ENCODE peak calls at places on chromosome 1, in five cellular contexts. A is heart left ventricle, Z is neural progenitor cell, H is caudate nucleus, K is SJSA1. R is an unnamed sample.

GRCh38 chr1:179831852-179832699 is 45.5 kb downstream of the TOR1AIP2 start:
- DNase-seq in A (no peak), Z (no peak), H (no peak), K (no peak), R (no peak)

GRCh38 chr1:169933999-169934725 is 40.5 kb upstream of the SCYL3 start:
- DNase-seq in A (no peak), Z (no peak), H (no peak), K (no peak), R (no peak)

GRCh38 chr1:202349263-202349928 is 897 bp downstream of the PPP1R12B start:
- DNase-seq in A (no peak), Z (no peak), H (no peak), K (peak), R (peak)

GRCh38 chr1:52164604-52165003 is 22.7 kb downstream of the ZFYVE9 start:
- DNase-seq in A (no peak), Z (no peak), H (no peak), K (no peak), R (no peak)

GRCh38 chr1:163673756-163674155 is 352.0 kb downstream of the NUF2 start:
- DNase-seq in A (no peak), Z (no peak), H (no peak), K (no peak), R (no peak)

GRCh38 chr1:54161495-54162168 is 8.8 kb upstream of the CDCP2 start:
- DNase-seq in A (no peak), Z (no peak), H (no peak), K (no peak), R (no peak)

GRCh38 chr1:50959303-50959912 is 659 bp downstream of the FAF1 start:
- DNase-seq in A (peak), Z (no peak), H (no peak), K (peak), R (peak)

GRCh38 chr1:154557248-154557938 is 1.1 kb downstream of the UBE2Q1 start:
- DNase-seq in A (no peak), Z (no peak), H (no peak), K (no peak), R (no peak)

GRCh38 chr1:217087981-217088380 is 364.8 kb upstream of the ESRRG start:
- DNase-seq in A (no peak), Z (no peak), H (no peak), K (no peak), R (no peak)
- H3K27ac ChIP-seq in A (no peak), Z (no peak), H (peak), K (no peak), R (no peak)

DNA sequence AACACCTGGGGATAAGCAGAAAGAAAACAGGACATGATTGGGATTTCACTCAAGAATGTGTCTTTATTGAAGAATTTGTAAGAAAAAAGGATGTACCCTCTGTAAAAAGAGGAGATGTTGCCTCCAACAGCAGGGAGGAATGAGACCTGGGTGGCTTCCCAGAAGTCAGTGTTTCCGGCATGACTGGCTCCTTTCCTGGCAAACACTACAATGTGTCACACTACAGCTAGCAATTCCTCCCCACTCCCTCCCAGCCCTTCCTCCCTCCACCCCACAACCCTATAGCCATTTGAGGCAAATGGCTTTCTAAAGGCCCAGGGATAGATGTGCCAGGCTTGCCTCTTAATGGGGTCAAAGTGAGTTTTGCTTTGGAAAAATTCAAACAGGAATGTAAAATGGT is 11.5 kb upstream of the COL8A2 start:
- DNase-seq in A (peak), Z (no peak), H (no peak), K (peak), R (no peak)
- H3K27ac ChIP-seq in A (peak), Z (no peak), H (no peak), K (peak), R (no peak)

GRCh38 chr1:8512504-8512903 is 194.6 kb downstream of the SLC45A1 start:
- DNase-seq in A (no peak), Z (no peak), H (no peak), K (no peak), R (no peak)
- H3K27ac ChIP-seq in A (no peak), Z (no peak), H (no peak), K (no peak), R (no peak)

GRCh38 chr1:166972193-166972592 is 3.1 kb downstream of the ILDR2 start:
- DNase-seq in A (no peak), Z (no peak), H (no peak), K (no peak), R (no peak)
- H3K27ac ChIP-seq in A (no peak), Z (no peak), H (no peak), K (no peak), R (no peak)

GRCh38 chr1:36115200-36115669 is 9.8 kb downstream of the COL8A2 start:
- DNase-seq in A (no peak), Z (peak), H (no peak), K (peak), R (peak)
- H3K27ac ChIP-seq in A (peak), Z (no peak), H (no peak), K (peak), R (peak)